ENCODE peak calls at places on chromosomes 3 and 15, in nine cellular contexts. One of them, this sample, is unnamed.

GRCh38 chr3:155640098-155640497 is 104.8 kb downstream of the PLCH1 start:
- DNase-seq in brain microvascular endothelial cell: no peak
- DNase-seq in WTC11: no peak
- DNase-seq in progenitor cell of endocrine pancreas: no peak
- DNase-seq in cardiac muscle cell: no peak
- DNase-seq in left ventricle myocardium inferior: no peak
- DNase-seq in lower leg skin: no peak
- DNase-seq in foreskin keratinocyte: no peak
- DNase-seq in GM13976: no peak
- DNase-seq in this sample: no peak

GRCh38 chr3:61991706-61992105 is 381.6 kb downstream of the FEZF2 start:
- DNase-seq in foreskin keratinocyte: no peak
- DNase-seq in lower leg skin: no peak
- DNase-seq in left ventricle myocardium inferior: no peak
- DNase-seq in progenitor cell of endocrine pancreas: no peak
- DNase-seq in cardiac muscle cell: no peak
- DNase-seq in WTC11: no peak
- DNase-seq in GM13976: no peak
- DNase-seq in brain microvascular endothelial cell: no peak
- DNase-seq in this sample: no peak

GRCh38 chr3:54188176-54188791 is 65.9 kb downstream of the CACNA2D3 start:
- DNase-seq in foreskin keratinocyte: peak
- DNase-seq in lower leg skin: peak
- DNase-seq in GM13976: peak
- DNase-seq in brain microvascular endothelial cell: peak
- DNase-seq in WTC11: peak
- DNase-seq in cardiac muscle cell: peak
- DNase-seq in left ventricle myocardium inferior: no peak
- DNase-seq in progenitor cell of endocrine pancreas: peak
- DNase-seq in this sample: peak

GRCh38 chr3:52193059-52193458 is 4.9 kb upstream of the ALAS1 start:
- DNase-seq in brain microvascular endothelial cell: no peak
- DNase-seq in progenitor cell of endocrine pancreas: no peak
- DNase-seq in lower leg skin: no peak
- DNase-seq in cardiac muscle cell: no peak
- DNase-seq in GM13976: no peak
- DNase-seq in foreskin keratinocyte: no peak
- DNase-seq in left ventricle myocardium inferior: peak
- DNase-seq in WTC11: no peak
- DNase-seq in this sample: peak

GRCh38 chr3:178083906-178084823 is 452.1 kb upstream of the KCNMB2 start:
- DNase-seq in foreskin keratinocyte: no peak
- DNase-seq in GM13976: no peak
- DNase-seq in lower leg skin: no peak
- DNase-seq in progenitor cell of endocrine pancreas: no peak
- DNase-seq in WTC11: no peak
- DNase-seq in brain microvascular endothelial cell: peak
- DNase-seq in left ventricle myocardium inferior: no peak
- DNase-seq in cardiac muscle cell: peak
- DNase-seq in this sample: no peak

GRCh38 chr3:79019137-79019923 is 748.5 kb downstream of the ROBO1 start:
- DNase-seq in foreskin keratinocyte: peak
- DNase-seq in left ventricle myocardium inferior: peak
- DNase-seq in lower leg skin: peak
- DNase-seq in WTC11: peak
- DNase-seq in brain microvascular endothelial cell: peak
- DNase-seq in progenitor cell of endocrine pancreas: peak
- DNase-seq in GM13976: peak
- DNase-seq in cardiac muscle cell: peak
- DNase-seq in this sample: peak

GRCh38 chr15:48355377-48355776 is 24.1 kb downstream of the DUT start:
- DNase-seq in progenitor cell of endocrine pancreas: no peak
- DNase-seq in left ventricle myocardium inferior: no peak
- DNase-seq in foreskin keratinocyte: no peak
- DNase-seq in WTC11: no peak
- DNase-seq in cardiac muscle cell: no peak
- DNase-seq in brain microvascular endothelial cell: peak
- DNase-seq in GM13976: no peak
- DNase-seq in lower leg skin: no peak
- DNase-seq in this sample: no peak

GRCh38 chr3:13125092-13126015 is 52.1 kb upstream of the IQSEC1 start:
- DNase-seq in lower leg skin: no peak
- DNase-seq in cardiac muscle cell: no peak
- DNase-seq in brain microvascular endothelial cell: no peak
- DNase-seq in foreskin keratinocyte: no peak
- DNase-seq in left ventricle myocardium inferior: no peak
- DNase-seq in WTC11: peak
- DNase-seq in GM13976: no peak
- DNase-seq in progenitor cell of endocrine pancreas: no peak
- DNase-seq in this sample: no peak

DNA sequence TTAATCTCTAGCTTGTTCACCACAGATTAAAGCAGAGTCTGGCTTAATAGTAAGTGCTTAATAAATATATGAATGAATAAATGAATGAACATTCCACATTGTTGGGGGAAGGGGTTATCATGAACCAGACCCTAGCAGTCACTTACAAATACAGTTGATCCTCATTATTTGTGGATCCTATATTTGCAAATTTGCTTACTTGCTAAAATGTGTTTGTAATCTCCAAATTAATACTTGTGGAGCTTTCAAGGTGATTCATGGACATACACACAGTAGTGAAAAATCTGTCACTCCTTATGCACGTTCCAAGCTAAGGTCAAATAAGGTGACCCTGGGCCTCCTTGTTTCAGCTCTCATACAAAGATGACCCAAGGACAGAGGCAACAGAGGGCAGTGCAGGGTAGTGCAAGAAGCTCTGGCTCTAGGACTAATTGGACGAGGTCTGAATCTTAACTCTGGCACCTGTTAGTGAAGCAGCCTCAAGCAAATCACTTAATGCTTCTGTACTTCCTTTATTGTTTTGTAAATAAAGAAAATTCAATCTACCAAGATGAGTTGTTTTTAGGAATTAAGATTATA is 112.8 kb upstream of the C2CD4B start:
- DNase-seq in cardiac muscle cell: no peak
- DNase-seq in brain microvascular endothelial cell: no peak
- DNase-seq in GM13976: no peak
- DNase-seq in lower leg skin: no peak
- DNase-seq in progenitor cell of endocrine pancreas: no peak
- DNase-seq in left ventricle myocardium inferior: no peak
- DNase-seq in WTC11: no peak
- DNase-seq in foreskin keratinocyte: no peak
- DNase-seq in this sample: no peak
- TF ChIP-seq CTCF in cardiac muscle cell: no peak
- TF ChIP-seq CTCF in brain microvascular endothelial cell: no peak
- TF ChIP-seq CTCF in GM13976: no peak
- TF ChIP-seq CTCF in lower leg skin: no peak
- TF ChIP-seq CTCF in progenitor cell of endocrine pancreas: no peak
- TF ChIP-seq CTCF in left ventricle myocardium inferior: peak
- TF ChIP-seq CTCF in WTC11: no peak
- TF ChIP-seq CTCF in foreskin keratinocyte: no peak
- TF ChIP-seq CTCF in this sample: no peak

GRCh38 chr3:157088506-157089454 is 71.2 kb downstream of the CCNL1 start:
- DNase-seq in cardiac muscle cell: peak
- DNase-seq in brain microvascular endothelial cell: peak
- DNase-seq in lower leg skin: peak
- DNase-seq in WTC11: peak
- DNase-seq in foreskin keratinocyte: peak
- DNase-seq in progenitor cell of endocrine pancreas: peak
- DNase-seq in left ventricle myocardium inferior: peak
- DNase-seq in GM13976: peak
- DNase-seq in this sample: peak
- TF ChIP-seq CTCF in cardiac muscle cell: peak
- TF ChIP-seq CTCF in brain microvascular endothelial cell: peak
- TF ChIP-seq CTCF in lower leg skin: no peak
- TF ChIP-seq CTCF in WTC11: no peak
- TF ChIP-seq CTCF in foreskin keratinocyte: peak
- TF ChIP-seq CTCF in progenitor cell of endocrine pancreas: no peak
- TF ChIP-seq CTCF in left ventricle myocardium inferior: peak
- TF ChIP-seq CTCF in GM13976: no peak
- TF ChIP-seq CTCF in this sample: peak

DNA sequence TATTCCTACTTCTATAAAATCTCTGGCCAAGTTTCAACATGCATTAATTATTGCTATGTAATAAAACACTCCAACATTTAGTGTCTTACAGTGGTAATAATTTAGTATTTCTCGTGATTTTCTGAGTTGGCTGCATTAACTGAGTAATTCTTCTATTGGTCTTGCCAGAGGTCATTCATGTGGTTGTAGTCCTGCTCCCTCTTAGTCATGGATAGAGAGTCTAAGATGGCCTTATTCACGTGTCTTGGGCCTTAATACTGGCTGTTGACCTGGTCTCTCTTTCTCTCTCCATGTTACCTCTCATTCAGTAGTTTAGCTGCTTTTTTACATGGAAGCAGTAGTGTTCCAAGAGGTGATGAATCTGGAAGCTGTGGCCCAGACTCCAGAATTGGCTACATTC is 140.1 kb upstream of the ZBTB20 start:
- DNase-seq in cardiac muscle cell: no peak
- DNase-seq in progenitor cell of endocrine pancreas: no peak
- DNase-seq in left ventricle myocardium inferior: no peak
- DNase-seq in GM13976: no peak
- DNase-seq in brain microvascular endothelial cell: no peak
- DNase-seq in foreskin keratinocyte: no peak
- DNase-seq in lower leg skin: no peak
- DNase-seq in WTC11: no peak
- DNase-seq in this sample: no peak
- TF ChIP-seq CTCF in cardiac muscle cell: no peak
- TF ChIP-seq CTCF in progenitor cell of endocrine pancreas: no peak
- TF ChIP-seq CTCF in left ventricle myocardium inferior: no peak
- TF ChIP-seq CTCF in GM13976: no peak
- TF ChIP-seq CTCF in brain microvascular endothelial cell: no peak
- TF ChIP-seq CTCF in foreskin keratinocyte: no peak
- TF ChIP-seq CTCF in lower leg skin: no peak
- TF ChIP-seq CTCF in WTC11: no peak
- TF ChIP-seq CTCF in this sample: no peak

GRCh38 chr15:80308002-80308401 is 56.0 kb upstream of the CTXND1 start:
- DNase-seq in progenitor cell of endocrine pancreas: no peak
- DNase-seq in left ventricle myocardium inferior: no peak
- DNase-seq in foreskin keratinocyte: no peak
- DNase-seq in WTC11: peak
- DNase-seq in brain microvascular endothelial cell: no peak
- DNase-seq in lower leg skin: no peak
- DNase-seq in GM13976: no peak
- DNase-seq in cardiac muscle cell: no peak
- DNase-seq in this sample: no peak

GRCh38 chr15:80310776-80311175 is 58.8 kb upstream of the CTXND1 start:
- DNase-seq in GM13976: no peak
- DNase-seq in cardiac muscle cell: no peak
- DNase-seq in brain microvascular endothelial cell: no peak
- DNase-seq in lower leg skin: no peak
- DNase-seq in left ventricle myocardium inferior: no peak
- DNase-seq in WTC11: no peak
- DNase-seq in foreskin keratinocyte: no peak
- DNase-seq in progenitor cell of endocrine pancreas: no peak
- DNase-seq in this sample: no peak

GRCh38 chr15:80309769-80310384 is 57.9 kb upstream of the CTXND1 start:
- DNase-seq in lower leg skin: no peak
- DNase-seq in cardiac muscle cell: peak
- DNase-seq in WTC11: peak
- DNase-seq in progenitor cell of endocrine pancreas: no peak
- DNase-seq in brain microvascular endothelial cell: no peak
- DNase-seq in foreskin keratinocyte: peak
- DNase-seq in left ventricle myocardium inferior: no peak
- DNase-seq in GM13976: no peak
- DNase-seq in this sample: peak
- TF ChIP-seq CTCF in lower leg skin: no peak
- TF ChIP-seq CTCF in cardiac muscle cell: peak
- TF ChIP-seq CTCF in WTC11: peak
- TF ChIP-seq CTCF in progenitor cell of endocrine pancreas: peak
- TF ChIP-seq CTCF in brain microvascular endothelial cell: peak
- TF ChIP-seq CTCF in foreskin keratinocyte: peak
- TF ChIP-seq CTCF in left ventricle myocardium inferior: peak
- TF ChIP-seq CTCF in GM13976: peak
- TF ChIP-seq CTCF in this sample: peak

GRCh38 chr15:81107889-81108288 is 26.2 kb upstream of the CFAP161 start:
- DNase-seq in GM13976: no peak
- DNase-seq in progenitor cell of endocrine pancreas: no peak
- DNase-seq in lower leg skin: no peak
- DNase-seq in brain microvascular endothelial cell: no peak
- DNase-seq in left ventricle myocardium inferior: no peak
- DNase-seq in WTC11: no peak
- DNase-seq in cardiac muscle cell: no peak
- DNase-seq in foreskin keratinocyte: no peak
- DNase-seq in this sample: no peak

GRCh38 chr15:81111018-81111417 is 23.1 kb upstream of the CFAP161 start:
- DNase-seq in progenitor cell of endocrine pancreas: no peak
- DNase-seq in foreskin keratinocyte: peak
- DNase-seq in WTC11: no peak
- DNase-seq in GM13976: no peak
- DNase-seq in cardiac muscle cell: no peak
- DNase-seq in left ventricle myocardium inferior: no peak
- DNase-seq in lower leg skin: no peak
- DNase-seq in brain microvascular endothelial cell: no peak
- DNase-seq in this sample: no peak

GRCh38 chr15:81105521-81105920 is 28.5 kb upstream of the CFAP161 start:
- DNase-seq in progenitor cell of endocrine pancreas: no peak
- DNase-seq in lower leg skin: no peak
- DNase-seq in left ventricle myocardium inferior: no peak
- DNase-seq in cardiac muscle cell: no peak
- DNase-seq in foreskin keratinocyte: peak
- DNase-seq in GM13976: no peak
- DNase-seq in WTC11: no peak
- DNase-seq in brain microvascular endothelial cell: peak
- DNase-seq in this sample: no peak

GRCh38 chr15:81106560-81106959 is 27.5 kb upstream of the CFAP161 start:
- DNase-seq in lower leg skin: no peak
- DNase-seq in left ventricle myocardium inferior: no peak
- DNase-seq in cardiac muscle cell: peak
- DNase-seq in progenitor cell of endocrine pancreas: no peak
- DNase-seq in brain microvascular endothelial cell: peak
- DNase-seq in GM13976: peak
- DNase-seq in WTC11: peak
- DNase-seq in foreskin keratinocyte: peak
- DNase-seq in this sample: peak

DNA sequence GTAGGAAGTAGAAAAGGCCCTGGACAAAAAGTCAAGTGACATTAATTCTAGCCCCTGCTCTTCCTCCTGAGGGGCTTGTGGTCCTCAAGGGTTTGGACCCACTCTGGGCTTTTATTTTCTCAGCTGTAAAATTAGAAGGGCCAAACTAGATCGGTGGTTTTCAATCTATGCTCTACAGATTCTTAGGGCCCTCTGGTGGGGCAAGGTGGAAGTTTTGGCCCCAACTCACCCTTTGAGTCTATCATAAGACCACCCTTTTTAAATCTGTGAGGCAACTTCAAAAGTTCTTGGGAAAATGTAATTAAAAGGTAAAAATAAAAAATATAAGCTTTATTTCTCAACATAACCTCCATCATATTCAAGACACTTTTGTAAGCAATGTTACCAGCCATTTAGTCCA is 25.6 kb upstream of the CFAP161 start:
- DNase-seq in cardiac muscle cell: no peak
- DNase-seq in GM13976: no peak
- DNase-seq in foreskin keratinocyte: no peak
- DNase-seq in lower leg skin: no peak
- DNase-seq in progenitor cell of endocrine pancreas: no peak
- DNase-seq in brain microvascular endothelial cell: no peak
- DNase-seq in WTC11: peak
- DNase-seq in left ventricle myocardium inferior: no peak
- DNase-seq in this sample: no peak
- TF ChIP-seq CTCF in cardiac muscle cell: peak
- TF ChIP-seq CTCF in GM13976: peak
- TF ChIP-seq CTCF in foreskin keratinocyte: peak
- TF ChIP-seq CTCF in lower leg skin: no peak
- TF ChIP-seq CTCF in progenitor cell of endocrine pancreas: peak
- TF ChIP-seq CTCF in brain microvascular endothelial cell: peak
- TF ChIP-seq CTCF in WTC11: no peak
- TF ChIP-seq CTCF in left ventricle myocardium inferior: peak
- TF ChIP-seq CTCF in this sample: peak